ENCODE peak calls at places on chromosomes 11 and 22, in four cellular contexts. L is CD8-positive, alpha-beta T cell; Z is heart right ventricle; J is CD8-positive, alpha-beta memory T cell. M is an unnamed sample. For H3K4me1 and H3K36me3, the result is how much of the 10 kb centered on the place peaks cover.

GRCh38 chr11:8098361-8098760 is 17.4 kb downstream of the TUB start:
- DNase-seq in J (no peak), L (no peak), Z (no peak), M (no peak)

GRCh38 chr11:69799582-69799981 is 19.6 kb downstream of the FGF3 start:
- DNase-seq in Z (no peak), L (no peak), J (no peak), M (no peak)

GRCh38 chr11:76236092-76237026 is 30.1 kb upstream of the WNT11 start:
- DNase-seq in J (peak), L (peak), Z (peak), M (no peak)

GRCh38 chr22:26428515-26429457 is at the start of gene ASPHD2:
- DNase-seq in L (peak), J (peak), Z (peak), M (peak)

GRCh38 chr11:34366522-34366921 is 8.7 kb upstream of the ABTB2 start:
- DNase-seq in Z (no peak), J (no peak), L (no peak), M (no peak)

GRCh38 chr22:24972369-24972768 is 19.9 kb downstream of the KIAA1671 start:
- DNase-seq in J (no peak), Z (no peak), L (no peak), M (no peak)

GRCh38 chr11:120122921-120123683 is 14.8 kb downstream of the TRIM29 start:
- DNase-seq in Z (no peak), L (no peak), J (no peak), M (no peak)

GRCh38 chr11:58866788-58867187 is 22.3 kb upstream of the GLYATL2 start:
- DNase-seq in L (no peak), J (no peak), Z (no peak), M (no peak)

GRCh38 chr11:40276960-40277359 is 1182.5 kb downstream of the LRRC4C start:
- DNase-seq in L (no peak), Z (no peak), J (no peak), M (no peak)

GRCh38 chr11:65041206-65042035 is at the start of gene SAC3D1:
- DNase-seq in Z (no peak), L (peak), J (peak), M (peak)

GRCh38 chr11:68890490-68891231 is 13.0 kb downstream of the MRPL21 start:
- DNase-seq in Z (peak), J (no peak), L (no peak), M (no peak)

GRCh38 chr11:122656073-122656630 is 630 bp downstream of the UBASH3B start:
- DNase-seq in J (peak), Z (peak), L (peak), M (peak)

GRCh38 chr11:102279641-102280170 is 37.6 kb upstream of the BIRC3 start:
- DNase-seq in J (no peak), L (no peak), Z (no peak), M (no peak)

GRCh38 chr11:15101072-15101701 is 13.5 kb upstream of the INSC start:
- DNase-seq in Z (peak), L (peak), J (peak), M (no peak)

GRCh38 chr22:43300891-43301676 is 42.1 kb downstream of the SCUBE1 start:
- DNase-seq in L (no peak), J (no peak), Z (no peak), M (no peak)

GRCh38 chr22:21446128-21446826 is 20.9 kb upstream of the TMEM191C start:
- DNase-seq in Z (no peak), J (no peak), L (no peak), M (no peak)

GRCh38 chr22:27632451-27633295 is 168.9 kb downstream of the MN1 start:
- DNase-seq in Z (peak), L (no peak), J (no peak), M (no peak)

GRCh38 chr11:16126361-16126760 is 230.0 kb downstream of the SOX6 start:
- DNase-seq in Z (no peak), J (no peak), L (no peak), M (no peak)

GRCh38 chr11:74686792-74687191 is 44.4 kb downstream of the CHRDL2 start:
- DNase-seq in Z (no peak), L (no peak), J (no peak), M (no peak)

GRCh38 chr11:66727282-66727882 is 1.6 kb downstream of the SPTBN2 start:
- DNase-seq in L (no peak), Z (no peak), J (peak), M (peak)

GRCh38 chr22:19663286-19663815 is 51.0 kb upstream of the SEPTIN5 start:
- DNase-seq in Z (peak), J (no peak), L (no peak), M (no peak)

GRCh38 chr11:123164732-123165450 is 30.2 kb downstream of the CLMP start:
- DNase-seq in Z (no peak), J (no peak), L (no peak), M (no peak)

GRCh38 chr11:35845860-35846259 is 98.0 kb upstream of the LDLRAD3 start:
- DNase-seq in Z (no peak), J (no peak), L (no peak), M (no peak)

GRCh38 chr11:120125509-120125908 is 12.4 kb downstream of the TRIM29 start:
- DNase-seq in J (no peak), Z (no peak), L (no peak), M (no peak)

GRCh38 chr11:108206171-108206570 is 16.3 kb downstream of the NPAT start:
- DNase-seq in J (no peak), L (no peak), Z (peak), M (no peak)

GRCh38 chr11:19365743-19366410 is 125.1 kb upstream of the E2F8 start:
- DNase-seq in L (no peak), Z (no peak), J (no peak), M (no peak)
- H3K4me1 ChIP-seq in L (under half), Z (under half), J (under half), M (under half)

DNA sequence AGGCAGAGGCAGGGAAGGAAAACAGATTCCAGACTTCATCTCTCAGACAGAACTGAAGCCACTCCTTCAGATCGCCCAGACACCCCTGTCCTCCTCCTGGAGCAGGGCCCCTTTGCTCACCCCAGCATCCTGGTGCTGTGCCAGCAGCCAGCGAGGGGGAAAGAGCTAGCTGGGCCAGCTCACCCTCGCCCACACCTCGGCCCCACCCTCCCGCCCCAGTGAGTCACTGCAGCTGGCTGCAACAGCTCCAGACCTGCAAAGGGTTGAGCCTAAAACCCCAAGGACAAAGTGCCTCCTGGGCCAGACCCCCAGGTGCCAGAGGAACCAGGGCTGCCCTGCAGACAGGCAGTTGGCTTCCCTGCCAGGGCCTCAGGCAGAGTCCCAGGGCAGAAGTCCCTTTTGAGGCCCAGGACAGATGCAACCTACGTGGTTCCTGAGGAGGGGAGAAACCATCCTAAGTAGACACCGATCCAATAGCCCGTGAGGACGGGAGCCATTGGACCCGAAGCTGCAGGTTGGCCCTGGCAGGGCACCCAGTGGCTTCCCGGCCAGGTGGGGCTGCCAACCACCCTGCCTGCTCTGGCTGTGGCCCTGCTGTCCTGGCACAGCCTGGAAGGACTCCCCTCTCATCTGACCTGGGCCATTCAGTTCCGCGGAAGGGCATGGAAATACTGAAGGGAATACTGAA is 7.2 kb downstream of the AHNAK start:
- DNase-seq in L (peak), J (no peak), Z (peak), M (no peak)
- H3K27ac ChIP-seq in L (no peak), J (peak), Z (peak), M (peak)

GRCh38 chr11:72425053-72425980 is 9.0 kb downstream of the CLPB start:
- DNase-seq in Z (no peak), L (no peak), J (no peak), M (no peak)
- H3K36me3 ChIP-seq in Z (under half), L (under half), J (under half), M (under half)

GRCh38 chr22:46967445-46968358 is 205.3 kb downstream of the TBC1D22A start:
- DNase-seq in J (no peak), Z (no peak), L (no peak), M (no peak)

GRCh38 chr22:46965552-46966494 is 203.4 kb downstream of the TBC1D22A start:
- DNase-seq in L (no peak), Z (no peak), J (no peak), M (no peak)

GRCh38 chr22:46966846-46967245 is 204.4 kb downstream of the TBC1D22A start:
- DNase-seq in J (no peak), L (no peak), Z (no peak), M (no peak)

GRCh38 chr22:46964773-46965550 is 202.5 kb downstream of the TBC1D22A start:
- DNase-seq in Z (no peak), J (no peak), L (no peak), M (no peak)

GRCh38 chr22:46966495-46966845 is 204.0 kb downstream of the TBC1D22A start:
- DNase-seq in J (no peak), Z (no peak), L (no peak), M (no peak)
- H3K4me1 ChIP-seq in J (under half), Z (under half), L (under half), M (under half)

GRCh38 chr11:111764621-111765020 is 1.6 kb downstream of the PPP2R1B start:
- DNase-seq in Z (no peak), L (no peak), J (no peak), M (no peak)

GRCh38 chr11:111765984-111766833 is at the start of gene PPP2R1B:
- DNase-seq in J (peak), L (peak), Z (peak), M (peak)

GRCh38 chr11:111765320-111765983 is 737 bp downstream of the PPP2R1B start:
- DNase-seq in L (no peak), Z (no peak), J (no peak), M (no peak)

GRCh38 chr11:111762981-111763643 is 3.1 kb downstream of the PPP2R1B start:
- DNase-seq in Z (no peak), L (no peak), J (no peak), M (no peak)

GRCh38 chr11:111766834-111767142 is 599 bp upstream of the PPP2R1B start:
- DNase-seq in L (no peak), Z (no peak), J (no peak), M (no peak)
- H3K27ac ChIP-seq in L (peak), Z (peak), J (peak), M (peak)

M was measured in CD4-positive, alpha-beta memory T cell.